ENCODE peak calls at places on chromosomes 3 and 15, in nine cellular contexts. F is mammary epithelial cell; X is activated T-cell treated with anti-CD3 and anti-CD28 coated beads, Interleukin-2, amount 50 U/mL, for 4 hours; R is stimulated activated CD4-positive, alpha-beta T cell treated with anti-CD3 and anti-CD28 coated beads, Interleukin-12 subunit alpha, Interleukin-12 subunit beta, amount 100 ng/mL, for 4 hours; C is colonic mucosa; D is cardiac muscle cell; O is activated CD4-positive, alpha-beta memory T cell treated with anti-CD3 and anti-CD28 coated beads for 36 hours; U is right cardiac atrium; Z is GM04504. M is an unnamed sample.

GRCh38 chr15:65338366-65338765 is 33.9 kb downstream of the RNU5B-1 start:
- DNase-seq in F (no peak), O (no peak), U (no peak), Z (no peak), R (no peak), C (peak; percentile 82), X (no peak), D (no peak), M (no peak)

GRCh38 chr15:52337198-52337853 is 41.7 kb upstream of the MYO5C start:
- DNase-seq in X (no peak), R (no peak), C (no peak), D (no peak), O (no peak), F (peak; percentile 79), Z (no peak), U (no peak), M (no peak)

GRCh38 chr3:37029111-37029510 is 35.8 kb downstream of the MLH1 start:
- DNase-seq in R (no peak), Z (no peak), F (no peak), C (no peak), D (no peak), U (no peak), X (no peak), O (no peak), M (peak; percentile 42)

GRCh38 chr3:54756330-54756731 is 171.5 kb downstream of the LRTM1 start:
- DNase-seq in R (no peak), U (no peak), F (no peak), X (no peak), D (no peak), C (no peak), O (no peak), Z (peak; percentile 80), M (no peak)

GRCh38 chr3:139130390-139131140 is 85.9 kb upstream of the PRR23C start:
- DNase-seq in R (no peak), F (no peak), U (no peak), X (no peak), O (no peak), Z (no peak), C (no peak), D (no peak), M (no peak)

GRCh38 chr15:98785408-98785795 is 137.1 kb downstream of the IGF1R start:
- DNase-seq in R (no peak), X (no peak), D (no peak), Z (no peak), F (no peak), C (no peak), U (no peak), O (no peak), M (no peak)

GRCh38 chr3:192745150-192745549 is 17.8 kb upstream of the FGF12 start:
- DNase-seq in C (no peak), X (no peak), O (no peak), Z (no peak), U (no peak), R (no peak), D (no peak), F (no peak), M (peak; percentile 12)

GRCh38 chr3:22245122-22245521 is 494.1 kb upstream of the ZNF385D start:
- DNase-seq in U (no peak), R (no peak), F (peak; percentile 84), Z (peak; percentile 94), D (no peak), O (no peak), X (no peak), C (no peak), M (peak; percentile 36)

GRCh38 chr15:58870451-58870850 is 63.0 kb downstream of the SLTM start:
- DNase-seq in F (no peak), X (no peak), U (no peak), R (no peak), O (no peak), Z (no peak), D (no peak), C (no peak), M (no peak)

GRCh38 chr3:64642327-64643151 is 45.3 kb downstream of the ADAMTS9 start:
- DNase-seq in U (peak; percentile 32), Z (no peak), F (no peak), C (peak; percentile 44), O (no peak), X (no peak), D (no peak), R (no peak), M (no peak)

GRCh38 chr3:5250467-5251195 is 63.1 kb downstream of the EDEM1 start:
- DNase-seq in F (peak; percentile 29), Z (no peak), C (peak; percentile 38), R (no peak), U (no peak), X (no peak), D (no peak), O (no peak), M (no peak)

GRCh38 chr3:10602769-10603768 is 97.7 kb upstream of the ATP2B2 start:
- DNase-seq in F (no peak), C (no peak), D (peak; percentile 82), X (peak; percentile 55), R (peak; percentile 47), Z (no peak), U (no peak), O (peak; percentile 83), M (no peak)

GRCh38 chr3:54776601-54777000 is 151.3 kb downstream of the LRTM1 start:
- DNase-seq in D (no peak), R (no peak), U (no peak), X (no peak), O (no peak), F (no peak), C (no peak), Z (no peak), M (no peak)

GRCh38 chr3:106635271-106635670 is 742.0 kb upstream of the CCDC54 start:
- DNase-seq in X (no peak), Z (peak; percentile 78), U (no peak), R (no peak), F (peak; percentile 90), C (no peak), D (no peak), O (no peak), M (no peak)

GRCh38 chr3:186722457-186722856 is 5.3 kb downstream of the KNG1 start:
- DNase-seq in O (no peak), U (no peak), F (no peak), D (no peak), R (no peak), Z (no peak), X (no peak), C (peak; percentile 29), M (no peak)